ENCODE peak calls at places on chromosome 3, in ten cellular contexts. N is PC-9, V is nephron progenitor cell, I is kidney tubule cell, T is AG08396, L is ELF-1, C is head of caudate nucleus, Y is progenitor cell of endocrine pancreas, A is foreskin keratinocyte, U is GM13977. K is an unnamed sample.

GRCh38 chr3:119294402-119294888 is 262 bp downstream of the ARHGAP31 start:
- DNase-seq in T (peak; percentile 47), V (peak; percentile 58), I (no peak), L (peak; percentile 58), A (no peak), N (peak; percentile 47), Y (no peak), U (peak; percentile 83), C (peak; percentile 43), K (no peak)

GRCh38 chr3:195425849-195426248 is 17.0 kb downstream of the ACAP2 start:
- DNase-seq in I (no peak), L (no peak), C (no peak), U (no peak), N (no peak), A (no peak), T (no peak), Y (no peak), V (no peak), K (no peak)

GRCh38 chr3:99999541-99999940 is 114.8 kb downstream of the FILIP1L start:
- DNase-seq in Y (no peak), N (no peak), I (peak; percentile 16), A (no peak), L (no peak), V (no peak), U (no peak), T (peak; percentile 16), C (no peak), K (no peak)

GRCh38 chr3:42184622-42185010 is 81.4 kb downstream of the CCK start:
- DNase-seq in I (no peak), A (no peak), C (no peak), L (no peak), N (no peak), T (no peak), V (no peak), U (no peak), Y (no peak), K (no peak)

GRCh38 chr3:58144478-58145142 is 66.2 kb downstream of the DNASE1L3 start:
- DNase-seq in N (no peak), I (no peak), U (no peak), T (no peak), A (no peak), L (no peak), Y (no peak), V (no peak), C (no peak), K (no peak)

GRCh38 chr3:148158210-148158609 is 539.5 kb upstream of the AGTR1 start:
- DNase-seq in A (peak; percentile 47), V (no peak), Y (no peak), L (no peak), I (peak; percentile 41), N (no peak), T (peak; percentile 4), C (peak; percentile 23), U (no peak), K (peak; percentile 48)

GRCh38 chr3:118912188-118912587 is 122.5 kb downstream of the IGSF11 start:
- DNase-seq in N (no peak), L (no peak), T (no peak), U (no peak), C (no peak), V (no peak), A (no peak), Y (no peak), I (no peak), K (no peak)

GRCh38 chr3:27487383-27487782 is 3.2 kb upstream of the SLC4A7 start:
- DNase-seq in N (no peak), T (no peak), L (no peak), U (no peak), A (no peak), Y (no peak), V (no peak), C (no peak), I (no peak), K (no peak)

GRCh38 chr3:62982795-62983455 is 107.7 kb upstream of the CADPS start:
- DNase-seq in I (no peak), T (no peak), V (no peak), C (no peak), U (no peak), Y (no peak), A (no peak), N (no peak), L (peak; percentile 77), K (no peak)

GRCh38 chr3:73508330-73508954 is 116.3 kb downstream of the PDZRN3 start:
- DNase-seq in T (peak; percentile 47), V (peak; percentile 55), L (peak; percentile 54), Y (no peak), I (peak; percentile 70), U (peak; percentile 51), C (peak; percentile 53), A (peak; percentile 38), N (no peak), K (peak; percentile 74)

GRCh38 chr3:42500909-42501308 is 1.5 kb upstream of the VIPR1 start:
- DNase-seq in L (no peak), N (no peak), T (no peak), A (no peak), C (no peak), Y (no peak), V (no peak), U (no peak), I (no peak), K (no peak)

GRCh38 chr3:151477596-151478375 is 16.9 kb upstream of the IGSF10 start:
- DNase-seq in A (no peak), V (no peak), C (no peak), U (no peak), Y (no peak), N (peak; percentile 46), L (peak; percentile 80), T (no peak), I (no peak), K (no peak)

GRCh38 chr3:90054306-90054705 is 946.9 kb downstream of the EPHA3 start:
- DNase-seq in L (no peak), Y (no peak), T (no peak), A (no peak), V (no peak), I (no peak), N (no peak), C (no peak), U (no peak), K (no peak)

GRCh38 chr3:142896996-142897395 is 8.1 kb upstream of the PCOLCE2 start:
- DNase-seq in N (peak; percentile 92), L (no peak), U (no peak), T (no peak), V (no peak), C (no peak), I (no peak), Y (no peak), A (peak; percentile 38), K (no peak)

GRCh38 chr3:155385896-155386295 is 92.4 kb upstream of the STRIT1 start:
- DNase-seq in Y (no peak), V (no peak), T (no peak), I (no peak), L (no peak), N (no peak), U (no peak), C (no peak), A (no peak), K (no peak)

GRCh38 chr3:140505876-140506275 is 172.0 kb upstream of the TRIM42 start:
- DNase-seq in N (no peak), Y (no peak), U (no peak), I (no peak), C (no peak), T (no peak), V (no peak), A (no peak), L (no peak), K (no peak)

GRCh38 chr3:150410311-150411105 is 2.4 kb downstream of the TSC22D2 start:
- DNase-seq in V (peak; percentile 27), U (peak; percentile 23), N (no peak), L (peak; percentile 53), T (peak; percentile 12), C (peak; percentile 56), I (peak; percentile 43), A (peak; percentile 24), Y (peak; percentile 10), K (peak; percentile 34)

GRCh38 chr3:127356381-127356780 is 68.5 kb upstream of the PRR20G start:
- DNase-seq in A (no peak), C (no peak), Y (no peak), U (no peak), T (no peak), N (no peak), V (no peak), I (no peak), L (no peak), K (no peak)

GRCh38 chr3:13081603-13082360 is 8.6 kb upstream of the IQSEC1 start:
- DNase-seq in U (no peak), L (no peak), I (no peak), T (no peak), V (no peak), C (no peak), N (no peak), Y (no peak), A (no peak), K (no peak)

GRCh38 chr3:94004301-94004910 is 24.0 kb downstream of the STX19 start:
- DNase-seq in T (peak; percentile 50), C (no peak), I (peak; percentile 68), N (peak; percentile 74), A (peak; percentile 38), L (no peak), V (no peak), Y (no peak), U (peak; percentile 46), K (peak; percentile 50)

GRCh38 chr3:126083511-126083912 is 412 bp downstream of the SLC41A3 start:
- DNase-seq in V (peak; percentile 73), L (peak; percentile 35), U (peak; percentile 68), N (no peak), C (no peak), A (peak; percentile 34), Y (peak; percentile 44), I (peak; percentile 56), T (peak; percentile 65), K (peak; percentile 36)